ENCODE peak calls at places on chromosomes 4 and X, in six cellular contexts. S is IMR-90, R is right atrium auricular region, T is GM23248, U is neuronal stem cell, D is lower lobe of right lung. Y is an unnamed sample.
A peak's percentile ranks its signal among the peaks of the same experiment; 100 is the strongest.

GRCh38 chr4:97457253-97457652 is 686.0 kb downstream of the STPG2 start:
- DNase-seq in D (no peak), U (no peak), R (no peak), T (no peak), S (no peak), Y (no peak)

GRCh38 chr4:156677136-156677535 is 294.5 kb downstream of the PDGFC start:
- DNase-seq in D (no peak), T (peak; percentile 71), U (peak; percentile 38), R (no peak), S (no peak), Y (no peak)

GRCh38 chr4:88008133-88008621 is 742 bp downstream of the PKD2 start:
- DNase-seq in D (peak; percentile 48), U (peak; percentile 44), S (peak; percentile 48), R (no peak), T (peak; percentile 80), Y (peak; percentile 51)

GRCh38 chr4:168071304-168071703 is 21.0 kb upstream of the ANXA10 start:
- DNase-seq in R (no peak), D (no peak), T (peak; percentile 4), U (no peak), S (no peak), Y (no peak)

GRCh38 chr4:87489678-87490077 is 39.5 kb downstream of the SPARCL1 start:
- DNase-seq in U (no peak), D (no peak), T (peak; percentile 58), S (no peak), R (no peak), Y (no peak)

GRCh38 chrX:47776301-47776700 is 60.4 kb upstream of the ZNF81 start:
- DNase-seq in R (no peak), D (no peak), U (no peak), T (no peak), S (no peak), Y (no peak)

GRCh38 chrX:69298466-69299140 is 133.3 kb upstream of the PJA1 start:
- DNase-seq in D (no peak), S (peak; percentile 4), T (peak; percentile 69), U (no peak), R (no peak), Y (peak; percentile 76)

GRCh38 chr4:116636917-116637316 is 448.5 kb downstream of the TRAM1L1 start:
- DNase-seq in S (no peak), T (no peak), R (no peak), D (no peak), U (no peak), Y (no peak)

GRCh38 chrX:68841251-68842049 is 12.6 kb downstream of the EFNB1 start:
- DNase-seq in R (no peak), D (peak; percentile 52), U (no peak), S (no peak), T (no peak), Y (no peak)

GRCh38 chr4:14196141-14196540 is 568.6 kb upstream of the BOD1L1 start:
- DNase-seq in T (peak; percentile 69), R (no peak), U (peak; percentile 52), D (peak; percentile 54), S (peak; percentile 69), Y (peak; percentile 46)

GRCh38 chrX:13827693-13828092 is 10.8 kb upstream of the GPM6B start:
- DNase-seq in T (no peak), S (no peak), D (no peak), U (no peak), R (no peak), Y (no peak)

GRCh38 chr4:122700178-122700725 is 32.3 kb upstream of the BBS12 start:
- DNase-seq in S (peak; percentile 65), D (no peak), T (peak; percentile 40), U (no peak), R (peak; percentile 72), Y (peak; percentile 4)

GRCh38 chr4:183492791-183493221 is 12.1 kb upstream of the ING2 start:
- DNase-seq in T (peak; percentile 89), U (no peak), D (no peak), R (no peak), S (peak; percentile 79), Y (peak; percentile 53)

GRCh38 chrX:1026263-1027015 is 186.0 kb downstream of the CRLF2 start:
- DNase-seq in R (no peak), T (no peak), D (no peak), S (no peak), U (no peak), Y (no peak)

GRCh38 chr4:150402968-150403367 is 179.0 kb upstream of the MAB21L2 start:
- DNase-seq in U (no peak), S (peak; percentile 24), D (peak; percentile 52), T (no peak), R (no peak), Y (no peak)

GRCh38 chr4:39305902-39306677 is 60.1 kb downstream of the RFC1 start:
- DNase-seq in T (no peak), U (no peak), D (no peak), S (no peak), R (no peak), Y (no peak)

DNA sequence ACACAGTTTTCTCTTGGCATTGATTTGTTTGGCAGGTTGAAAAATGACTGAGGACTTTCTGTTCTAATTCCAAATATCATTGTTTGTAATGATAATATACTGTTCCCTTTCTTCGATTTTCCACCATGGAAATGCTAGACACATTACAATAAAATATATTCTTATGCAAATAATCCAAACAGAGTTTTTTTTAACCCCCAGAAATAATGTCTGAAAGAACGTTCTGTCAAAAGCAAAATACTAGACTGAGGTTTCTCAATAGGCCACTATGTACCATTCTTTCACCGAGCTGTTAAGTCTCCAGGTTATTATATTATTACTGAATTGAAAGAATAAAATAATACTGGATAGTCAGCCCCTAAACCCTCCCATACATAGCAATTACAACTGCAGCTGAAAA is 312.5 kb downstream of the ZIC3 start:
- DNase-seq in T (no peak), D (no peak), U (no peak), S (no peak), R (no peak), Y (no peak)
- H3K9me3 ChIP-seq in T (no peaks in the 10 kb centered on the region), D (no peaks in the 10 kb centered on the region), U (no peaks in the 10 kb centered on the region), S (no peaks in the 10 kb centered on the region), R (no peaks in the 10 kb centered on the region), Y (no peaks in the 10 kb centered on the region)

DNA sequence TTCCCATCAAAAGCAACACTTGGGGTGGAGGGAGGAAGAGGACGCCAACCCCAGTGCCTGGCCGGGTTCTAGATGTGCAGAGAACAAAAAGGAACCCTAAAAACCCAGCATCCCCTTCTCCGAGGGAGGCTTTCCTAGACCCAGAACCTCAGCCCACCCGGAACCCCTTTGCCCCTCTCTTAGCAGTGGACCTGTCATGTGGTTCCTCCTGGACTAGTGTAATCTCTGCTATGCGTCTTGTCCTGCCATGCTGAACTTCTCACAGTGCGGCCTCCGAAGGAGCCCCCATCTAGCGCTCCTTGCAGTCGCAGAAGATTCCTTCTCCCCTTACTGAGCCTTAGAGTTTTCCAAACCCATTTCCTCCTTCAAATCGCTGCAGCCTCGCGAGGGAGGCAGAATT is 1.1 kb upstream of the PRRG3 start:
- DNase-seq in T (no peak), S (no peak), U (no peak), R (no peak), D (no peak), Y (no peak)
- H3K27me3 ChIP-seq in T (no peaks in the 10 kb centered on the region), S (no peaks in the 10 kb centered on the region), U (no peaks in the 10 kb centered on the region), R (no peaks in the 10 kb centered on the region), D (no peaks in the 10 kb centered on the region), Y (no peaks in the 10 kb centered on the region)

GRCh38 chr4:106264331-106264728 is 51.7 kb downstream of the TBCK start:
- DNase-seq in T (no peak), S (peak; percentile 17), R (no peak), U (no peak), D (no peak), Y (no peak)
- H3K4me3 ChIP-seq in T (no peak overlapping the region), S (no peak overlapping the region), R (no peak overlapping the region), U (no peak overlapping the region), D (no peak overlapping the region), Y (no peak overlapping the region)

GRCh38 chr4:49058306-49058705 is 72.2 kb downstream of the CWH43 start:
- DNase-seq in U (no peak), D (no peak), R (no peak), T (no peak), S (no peak), Y (no peak)
- H3K9me3 ChIP-seq in U (no peaks in the 10 kb centered on the region), D (peaks cover 14% of the 10 kb centered on the region), R (no peaks in the 10 kb centered on the region), T (no peaks in the 10 kb centered on the region), S (peaks cover 6% of the 10 kb centered on the region), Y (no peaks in the 10 kb centered on the region)

DNA sequence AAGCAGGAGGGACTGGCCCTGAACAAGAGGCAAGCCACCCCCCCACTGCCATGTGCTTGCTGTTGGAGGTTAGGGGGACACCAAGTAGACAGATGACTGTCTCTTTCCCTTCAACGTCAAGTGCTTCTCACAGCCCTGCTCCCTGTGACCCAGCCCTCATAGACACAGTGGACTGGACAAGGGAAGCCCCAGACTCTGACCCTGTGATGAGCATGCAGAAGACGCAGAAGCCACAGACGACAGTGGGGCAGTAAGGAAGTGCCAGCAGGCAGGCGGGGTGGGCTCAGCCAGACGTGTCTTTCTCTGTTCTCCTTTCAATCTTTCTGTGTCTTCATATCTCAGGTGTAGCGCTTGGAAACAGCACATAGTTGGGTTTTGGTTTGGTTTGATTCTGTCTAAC is 2.4 kb upstream of the L1CAM start:
- DNase-seq in S (no peak), D (no peak), U (no peak), T (no peak), R (no peak), Y (no peak)
- H3K27me3 ChIP-seq in S (peaks cover 64% of the 10 kb centered on the region), D (peaks cover 28% of the 10 kb centered on the region), U (peaks cover 25% of the 10 kb centered on the region), T (no peaks in the 10 kb centered on the region), R (peaks cover 15% of the 10 kb centered on the region), Y (peaks cover 6% of the 10 kb centered on the region)

Y was measured in MG63.